ENCODE peak calls at places on chromosomes 13 and 19, in six cellular contexts. One of them, this sample, is unnamed.

GRCh38 chr19:50427997-50428425 is 4.7 kb upstream of the MYBPC2 start:
- DNase-seq in IMR-90: peak; percentile 69
- DNase-seq in transverse colon: peak; percentile 81
- DNase-seq in ovary: peak; percentile 77
- DNase-seq in heart left ventricle: peak; percentile 90
- DNase-seq in esophagus squamous epithelium: peak; percentile 44
- DNase-seq in this sample: peak; percentile 92

GRCh38 chr19:48458016-48458415 is 2.6 kb downstream of the KCNJ14 start:
- DNase-seq in IMR-90: no peak
- DNase-seq in transverse colon: no peak
- DNase-seq in ovary: no peak
- DNase-seq in heart left ventricle: no peak
- DNase-seq in esophagus squamous epithelium: no peak
- DNase-seq in this sample: no peak

GRCh38 chr13:35720690-35721554 is 244.4 kb upstream of the MAB21L1 start:
- DNase-seq in IMR-90: peak; percentile 46
- DNase-seq in transverse colon: peak; percentile 42
- DNase-seq in ovary: peak; percentile 70
- DNase-seq in heart left ventricle: peak; percentile 53
- DNase-seq in esophagus squamous epithelium: no peak
- DNase-seq in this sample: no peak

GRCh38 chr13:24071016-24071415 is 89.5 kb upstream of the SPATA13 start:
- DNase-seq in IMR-90: no peak
- DNase-seq in transverse colon: no peak
- DNase-seq in ovary: no peak
- DNase-seq in heart left ventricle: no peak
- DNase-seq in esophagus squamous epithelium: no peak
- DNase-seq in this sample: no peak

GRCh38 chr19:58351996-58352755 is 1.1 kb downstream of the A1BG start:
- DNase-seq in IMR-90: no peak
- DNase-seq in transverse colon: no peak
- DNase-seq in ovary: no peak
- DNase-seq in heart left ventricle: no peak
- DNase-seq in esophagus squamous epithelium: no peak
- DNase-seq in this sample: no peak

GRCh38 chr13:35283856-35284255 is 192.6 kb downstream of the MAB21L1 start:
- DNase-seq in IMR-90: no peak
- DNase-seq in transverse colon: peak; percentile 8
- DNase-seq in ovary: no peak
- DNase-seq in heart left ventricle: no peak
- DNase-seq in esophagus squamous epithelium: no peak
- DNase-seq in this sample: no peak

GRCh38 chr13:39773833-39774232 is 118.4 kb downstream of the COG6 start:
- DNase-seq in IMR-90: peak; percentile 71
- DNase-seq in transverse colon: no peak
- DNase-seq in ovary: no peak
- DNase-seq in heart left ventricle: no peak
- DNase-seq in esophagus squamous epithelium: no peak
- DNase-seq in this sample: no peak

GRCh38 chr13:23667750-23668149 is 97.5 kb downstream of the TNFRSF19 start:
- DNase-seq in IMR-90: no peak
- DNase-seq in transverse colon: no peak
- DNase-seq in ovary: no peak
- DNase-seq in heart left ventricle: no peak
- DNase-seq in esophagus squamous epithelium: no peak
- DNase-seq in this sample: no peak

GRCh38 chr19:49758292-49758691 is 4.8 kb downstream of the TSKS start:
- DNase-seq in IMR-90: peak; percentile 83
- DNase-seq in transverse colon: no peak
- DNase-seq in ovary: no peak
- DNase-seq in heart left ventricle: no peak
- DNase-seq in esophagus squamous epithelium: no peak
- DNase-seq in this sample: no peak

GRCh38 chr19:5154799-5155426 is 185.7 kb downstream of the PTPRS start:
- DNase-seq in IMR-90: no peak
- DNase-seq in transverse colon: no peak
- DNase-seq in ovary: no peak
- DNase-seq in heart left ventricle: no peak
- DNase-seq in esophagus squamous epithelium: no peak
- DNase-seq in this sample: no peak

GRCh38 chr19:516884-517424 is 9.7 kb downstream of the TPGS1 start:
- DNase-seq in IMR-90: no peak
- DNase-seq in transverse colon: no peak
- DNase-seq in ovary: no peak
- DNase-seq in heart left ventricle: no peak
- DNase-seq in esophagus squamous epithelium: no peak
- DNase-seq in this sample: no peak

GRCh38 chr19:3494559-3494958 is 5.9 kb downstream of the DOHH start:
- DNase-seq in IMR-90: no peak
- DNase-seq in transverse colon: no peak
- DNase-seq in ovary: no peak
- DNase-seq in heart left ventricle: no peak
- DNase-seq in esophagus squamous epithelium: no peak
- DNase-seq in this sample: no peak

GRCh38 chr19:11390933-11391680 is 7.0 kb upstream of the EPOR start:
- DNase-seq in IMR-90: no peak
- DNase-seq in transverse colon: no peak
- DNase-seq in ovary: no peak
- DNase-seq in heart left ventricle: no peak
- DNase-seq in esophagus squamous epithelium: no peak
- DNase-seq in this sample: no peak

GRCh38 chr19:52307275-52307674 is 10.3 kb downstream of the ZNF480 start:
- DNase-seq in IMR-90: peak; percentile 19
- DNase-seq in transverse colon: no peak
- DNase-seq in ovary: no peak
- DNase-seq in heart left ventricle: no peak
- DNase-seq in esophagus squamous epithelium: no peak
- DNase-seq in this sample: no peak

GRCh38 chr19:2477732-2478191 is 1.8 kb downstream of the GADD45B start:
- DNase-seq in IMR-90: peak; percentile 49
- DNase-seq in transverse colon: peak; percentile 54
- DNase-seq in ovary: no peak
- DNase-seq in heart left ventricle: peak; percentile 56
- DNase-seq in esophagus squamous epithelium: no peak
- DNase-seq in this sample: no peak

GRCh38 chr19:16015805-16016173 is 60.5 kb upstream of the TPM4 start:
- DNase-seq in IMR-90: no peak
- DNase-seq in transverse colon: no peak
- DNase-seq in ovary: no peak
- DNase-seq in heart left ventricle: no peak
- DNase-seq in esophagus squamous epithelium: no peak
- DNase-seq in this sample: no peak

DNA sequence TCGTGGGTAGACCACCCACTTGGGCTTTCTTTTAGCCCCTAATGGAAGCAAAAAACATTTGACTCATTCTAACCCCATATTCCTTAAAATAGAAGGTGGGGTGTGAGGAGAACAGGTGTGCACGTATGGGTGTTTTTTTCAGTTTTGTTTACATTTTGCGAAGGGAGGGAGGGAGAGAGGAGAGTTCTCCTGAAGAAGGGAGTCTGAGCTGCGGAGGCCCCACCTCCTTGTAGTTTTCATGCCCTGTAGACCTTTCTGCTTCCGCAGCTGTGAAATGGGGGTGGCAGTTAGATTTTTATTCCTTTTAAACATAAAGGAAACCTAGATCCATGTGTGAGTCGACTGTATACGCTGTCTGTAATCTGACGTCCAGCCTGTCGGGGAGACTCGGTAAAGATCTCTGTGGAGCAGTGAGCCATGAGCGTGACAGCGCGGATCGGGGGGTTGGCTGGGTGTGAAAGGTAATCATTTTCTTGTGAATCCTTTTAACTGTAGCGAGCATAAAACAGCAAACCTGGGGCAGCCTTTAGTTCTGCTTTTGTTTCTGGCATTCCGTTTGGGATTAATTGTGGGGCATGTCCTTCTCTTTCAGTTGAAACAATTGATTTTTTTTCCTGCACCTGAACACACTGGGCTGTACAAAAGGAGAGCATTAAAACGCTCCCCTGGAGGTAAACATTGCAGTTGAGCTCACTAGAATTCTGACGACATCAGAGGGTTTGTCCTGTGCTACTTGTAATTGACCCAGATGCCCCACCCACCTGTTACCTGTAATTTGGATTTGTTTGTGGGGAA is 2.3 kb downstream of the UPF1 start:
- DNase-seq in IMR-90: no peak
- DNase-seq in transverse colon: peak; percentile 50
- DNase-seq in ovary: no peak
- DNase-seq in heart left ventricle: no peak
- DNase-seq in esophagus squamous epithelium: no peak
- DNase-seq in this sample: no peak
- H3K4me1 ChIP-seq in IMR-90: peaks cover 18% of the 10 kb centered on the region
- H3K4me1 ChIP-seq in transverse colon: peaks cover 64% of the 10 kb centered on the region
- H3K4me1 ChIP-seq in ovary: peaks cover 15% of the 10 kb centered on the region
- H3K4me1 ChIP-seq in heart left ventricle: peaks cover 67% of the 10 kb centered on the region
- H3K4me1 ChIP-seq in esophagus squamous epithelium: peaks cover 32% of the 10 kb centered on the region
- H3K4me1 ChIP-seq in this sample: peaks cover 51% of the 10 kb centered on the region

DNA sequence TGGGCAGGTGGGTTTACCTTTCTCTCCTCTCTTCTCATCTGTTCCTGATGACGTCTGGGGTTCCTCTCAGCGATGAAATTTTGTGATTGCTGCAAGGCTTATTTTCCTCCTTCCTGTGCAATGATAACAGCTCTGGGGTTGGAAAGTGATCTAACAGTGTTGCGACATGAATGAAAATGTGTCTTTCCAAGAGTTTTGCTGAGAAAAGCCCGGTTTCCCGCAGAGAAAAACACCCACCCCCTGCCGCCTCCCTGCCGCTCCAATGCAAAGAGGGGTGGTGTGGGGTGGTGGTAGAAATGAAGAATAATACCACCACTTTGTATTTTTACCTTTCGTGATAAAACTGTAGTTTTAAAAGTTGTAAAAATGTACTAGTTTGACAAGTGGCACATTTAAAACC is 232.0 kb downstream of the OLFM4 start:
- DNase-seq in IMR-90: no peak
- DNase-seq in transverse colon: no peak
- DNase-seq in ovary: no peak
- DNase-seq in heart left ventricle: no peak
- DNase-seq in esophagus squamous epithelium: no peak
- DNase-seq in this sample: no peak
- TF ChIP-seq POLR2A in IMR-90: no peak
- TF ChIP-seq POLR2A in transverse colon: no peak
- TF ChIP-seq POLR2A in ovary: no peak
- TF ChIP-seq POLR2A in heart left ventricle: no peak
- TF ChIP-seq POLR2A in esophagus squamous epithelium: no peak
- TF ChIP-seq POLR2A in this sample: no peak

DNA sequence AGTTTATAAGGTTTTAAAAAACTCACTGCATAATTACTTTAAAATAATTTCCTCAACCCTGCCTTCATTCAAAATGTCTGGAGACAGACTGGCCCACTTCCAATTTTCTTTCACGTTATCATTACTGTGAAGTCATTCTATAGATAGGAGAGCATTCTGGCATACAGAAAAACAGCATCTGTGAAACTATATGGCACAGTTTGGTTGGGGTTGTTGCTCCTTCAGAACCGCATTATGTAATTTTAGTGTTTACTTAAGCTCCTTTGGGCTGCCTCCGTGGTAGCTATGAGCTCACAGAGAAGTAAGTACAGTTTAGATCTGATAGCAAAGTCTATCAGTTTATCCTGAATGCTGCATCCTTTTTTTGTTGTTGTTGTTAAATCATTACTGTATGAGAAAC is 104.3 kb downstream of the KCNRG start:
- DNase-seq in IMR-90: peak; percentile 53
- DNase-seq in transverse colon: no peak
- DNase-seq in ovary: no peak
- DNase-seq in heart left ventricle: no peak
- DNase-seq in esophagus squamous epithelium: no peak
- DNase-seq in this sample: no peak
- H3K4me1 ChIP-seq in IMR-90: peaks cover 3% of the 10 kb centered on the region
- H3K4me1 ChIP-seq in transverse colon: peaks cover 21% of the 10 kb centered on the region
- H3K4me1 ChIP-seq in ovary: peaks cover 6% of the 10 kb centered on the region
- H3K4me1 ChIP-seq in heart left ventricle: peaks cover 84% of the 10 kb centered on the region
- H3K4me1 ChIP-seq in esophagus squamous epithelium: no peaks in the 10 kb centered on the region
- H3K4me1 ChIP-seq in this sample: peaks cover 29% of the 10 kb centered on the region

GRCh38 chr13:49499889-49500660 is 4.3 kb downstream of the PHF11 start:
- DNase-seq in IMR-90: peak; percentile 90
- DNase-seq in transverse colon: no peak
- DNase-seq in ovary: no peak
- DNase-seq in heart left ventricle: no peak
- DNase-seq in esophagus squamous epithelium: no peak
- DNase-seq in this sample: no peak
- TF ChIP-seq POLR2A in IMR-90: no peak
- TF ChIP-seq POLR2A in transverse colon: no peak
- TF ChIP-seq POLR2A in ovary: no peak
- TF ChIP-seq POLR2A in heart left ventricle: no peak
- TF ChIP-seq POLR2A in esophagus squamous epithelium: no peak
- TF ChIP-seq POLR2A in this sample: no peak

GRCh38 chr13:51422484-51422883 is 30.4 kb downstream of the INTS6 start:
- DNase-seq in IMR-90: no peak
- DNase-seq in transverse colon: no peak
- DNase-seq in ovary: no peak
- DNase-seq in heart left ventricle: no peak
- DNase-seq in esophagus squamous epithelium: no peak
- DNase-seq in this sample: no peak
- H3K4me1 ChIP-seq in IMR-90: peaks cover 2% of the 10 kb centered on the region
- H3K4me1 ChIP-seq in transverse colon: peaks cover 12% of the 10 kb centered on the region
- H3K4me1 ChIP-seq in ovary: no peaks in the 10 kb centered on the region
- H3K4me1 ChIP-seq in heart left ventricle: peaks cover 64% of the 10 kb centered on the region
- H3K4me1 ChIP-seq in esophagus squamous epithelium: no peaks in the 10 kb centered on the region
- H3K4me1 ChIP-seq in this sample: peaks cover 40% of the 10 kb centered on the region

DNA sequence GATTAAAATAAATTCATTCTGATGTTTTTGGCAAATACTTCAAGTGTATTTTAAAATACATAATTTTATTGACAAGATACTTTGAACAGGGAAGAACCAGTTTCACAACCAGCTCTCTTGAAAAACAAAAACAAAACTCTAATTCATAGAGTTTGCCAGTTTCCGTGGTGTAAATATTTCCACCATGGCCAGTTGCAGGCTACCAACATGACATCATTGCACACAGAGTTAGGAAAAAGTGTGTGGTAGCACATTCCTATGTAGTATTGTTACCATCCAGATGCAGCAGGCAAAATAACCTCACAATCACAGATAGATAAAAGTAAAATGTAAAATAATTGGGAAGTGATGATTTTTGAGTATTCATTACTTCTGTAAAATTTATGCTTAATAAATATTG is 7.7 kb upstream of the RNF113B start:
- DNase-seq in IMR-90: peak; percentile 68
- DNase-seq in transverse colon: no peak
- DNase-seq in ovary: no peak
- DNase-seq in heart left ventricle: no peak
- DNase-seq in esophagus squamous epithelium: no peak
- DNase-seq in this sample: no peak
- TF ChIP-seq POLR2A in IMR-90: no peak
- TF ChIP-seq POLR2A in transverse colon: no peak
- TF ChIP-seq POLR2A in ovary: no peak
- TF ChIP-seq POLR2A in heart left ventricle: no peak
- TF ChIP-seq POLR2A in esophagus squamous epithelium: no peak
- TF ChIP-seq POLR2A in this sample: no peak

This sample was measured in suprapubic skin.